ENCODE peak calls at places on chromosomes 16 and 17, in ten cellular contexts. V, F, I, Z, U, W, R, J, M and O are unnamed samples.

GRCh38 chr16:48451323-48451722 is 66.1 kb upstream of the SIAH1 start:
- DNase-seq in V (no peak), F (no peak), I (no peak), Z (no peak), U (no peak), W (no peak), R (no peak), J (no peak), M (no peak), O (no peak)

GRCh38 chr16:88289549-88290344 is 93.0 kb upstream of the ZNF469 start:
- DNase-seq in V (no peak), F (no peak), I (no peak), Z (no peak), U (peak), W (no peak), R (no peak), J (no peak), M (no peak), O (no peak)

GRCh38 chr17:46722662-46723285 is 95.7 kb downstream of the WNT3 start:
- DNase-seq in V (no peak), F (no peak), I (peak), Z (no peak), U (peak), W (no peak), R (no peak), J (no peak), M (no peak), O (no peak)

GRCh38 chr16:57045694-57046381 is 46.5 kb upstream of the CPNE2 start:
- DNase-seq in V (peak), F (no peak), I (peak), Z (no peak), U (peak), W (no peak), R (peak), J (peak), M (no peak), O (no peak)

GRCh38 chr16:79607587-79607986 is 7.0 kb upstream of the MAF start:
- DNase-seq in V (no peak), F (no peak), I (peak), Z (no peak), U (peak), W (no peak), R (peak), J (peak), M (peak), O (no peak)

GRCh38 chr16:69873783-69874182 is 77.4 kb upstream of the CLEC18A start:
- DNase-seq in V (no peak), F (no peak), I (no peak), Z (no peak), U (no peak), W (no peak), R (no peak), J (no peak), M (no peak), O (no peak)

GRCh38 chr17:75525806-75526554 is 483 bp downstream of the LLGL2 start:
- DNase-seq in V (no peak), F (no peak), I (no peak), Z (no peak), U (no peak), W (no peak), R (no peak), J (no peak), M (no peak), O (no peak)

GRCh38 chr16:89102777-89103073 is 9.1 kb downstream of the ACSF3 start:
- DNase-seq in V (no peak), F (no peak), I (no peak), Z (no peak), U (no peak), W (no peak), R (no peak), J (no peak), M (no peak), O (no peak)

GRCh38 chr17:77322534-77323412 is 182.0 kb downstream of the SEC14L1 start:
- DNase-seq in V (peak), F (no peak), I (peak), Z (no peak), U (peak), W (no peak), R (peak), J (peak), M (no peak), O (no peak)

GRCh38 chr16:11302977-11303376 is 21.8 kb upstream of the PRM1 start:
- DNase-seq in V (no peak), F (no peak), I (no peak), Z (no peak), U (no peak), W (peak), R (no peak), J (no peak), M (peak), O (no peak)

GRCh38 chr16:22388101-22388644 is 13.8 kb upstream of the CDR2 start:
- DNase-seq in V (no peak), F (no peak), I (no peak), Z (no peak), U (peak), W (no peak), R (no peak), J (no peak), M (no peak), O (no peak)

GRCh38 chr17:152860-153420 is 15.6 kb downstream of the SCGB1C2 start:
- DNase-seq in V (no peak), F (no peak), I (no peak), Z (no peak), U (no peak), W (no peak), R (no peak), J (no peak), M (no peak), O (no peak)

GRCh38 chr17:57530026-57530425 is 215.1 kb downstream of the CCDC182 start:
- DNase-seq in V (no peak), F (no peak), I (no peak), Z (no peak), U (no peak), W (no peak), R (no peak), J (no peak), M (no peak), O (no peak)

GRCh38 chr17:40453881-40454630 is 10.8 kb downstream of the IGFBP4 start:
- DNase-seq in V (no peak), F (no peak), I (peak), Z (no peak), U (no peak), W (no peak), R (peak), J (no peak), M (no peak), O (no peak)

GRCh38 chr17:43418441-43419374 is 19.9 kb downstream of the ARL4D start:
- DNase-seq in V (no peak), F (no peak), I (peak), Z (no peak), U (peak), W (peak), R (peak), J (peak), M (peak), O (no peak)

GRCh38 chr17:15892679-15893332 is 52.1 kb upstream of the ADORA2B start:
- DNase-seq in V (no peak), F (no peak), I (peak), Z (no peak), U (no peak), W (no peak), R (no peak), J (peak), M (no peak), O (no peak)

GRCh38 chr16:48367443-48368049 is 17.7 kb downstream of the SIAH1 start:
- DNase-seq in V (no peak), F (no peak), I (peak), Z (no peak), U (no peak), W (no peak), R (no peak), J (no peak), M (no peak), O (no peak)

GRCh38 chr17:78746263-78746948 is 35.7 kb downstream of the CYTH1 start:
- DNase-seq in V (no peak), F (no peak), I (no peak), Z (no peak), U (no peak), W (no peak), R (no peak), J (no peak), M (no peak), O (no peak)

GRCh38 chr16:12558641-12559040 is 245.0 kb downstream of the CPPED1 start:
- DNase-seq in V (no peak), F (no peak), I (no peak), Z (no peak), U (no peak), W (no peak), R (no peak), J (no peak), M (no peak), O (no peak)

GRCh38 chr17:48468299-48468698 is 38.3 kb upstream of the SKAP1 start:
- DNase-seq in V (no peak), F (no peak), I (no peak), Z (no peak), U (no peak), W (no peak), R (no peak), J (no peak), M (no peak), O (no peak)

GRCh38 chr16:62280556-62280955 is 244.3 kb upstream of the CDH8 start:
- DNase-seq in V (no peak), F (no peak), I (no peak), Z (no peak), U (no peak), W (no peak), R (no peak), J (no peak), M (no peak), O (no peak)

GRCh38 chr16:87742781-87743490 is 22.9 kb downstream of the KLHDC4 start:
- DNase-seq in V (no peak), F (no peak), I (no peak), Z (no peak), U (no peak), W (no peak), R (no peak), J (no peak), M (no peak), O (no peak)

GRCh38 chr17:7716901-7717755 is at the start of gene DNAH2:
- DNase-seq in V (no peak), F (peak), I (peak), Z (no peak), U (peak), W (peak), R (peak), J (peak), M (peak), O (peak)

GRCh38 chr17:64180089-64180488 is 50.1 kb upstream of the ERN1 start:
- DNase-seq in V (no peak), F (no peak), I (no peak), Z (no peak), U (peak), W (no peak), R (peak), J (no peak), M (no peak), O (no peak)

GRCh38 chr17:79836952-79837887 is 2.0 kb downstream of the CBX4 start:
- DNase-seq in V (peak), F (no peak), I (peak), Z (peak), U (peak), W (no peak), R (peak), J (peak), M (peak), O (no peak)

GRCh38 chr16:10988164-10988803 is 43.9 kb downstream of the CLEC16A start:
- DNase-seq in V (no peak), F (peak), I (no peak), Z (no peak), U (no peak), W (no peak), R (no peak), J (no peak), M (no peak), O (peak)

GRCh38 chr16:23941025-23941424 is 105.2 kb downstream of the PRKCB start:
- DNase-seq in V (no peak), F (no peak), I (no peak), Z (no peak), U (no peak), W (no peak), R (no peak), J (no peak), M (no peak), O (no peak)

GRCh38 chr17:40478486-40478885 is 22.9 kb downstream of the TNS4 start:
- DNase-seq in V (no peak), F (no peak), I (no peak), Z (no peak), U (no peak), W (no peak), R (no peak), J (no peak), M (no peak), O (no peak)

GRCh38 chr16:1458336-1458976 is 14.1 kb upstream of the CCDC154 start:
- DNase-seq in V (peak), F (peak), I (no peak), Z (no peak), U (peak), W (no peak), R (peak), J (no peak), M (no peak), O (no peak)

GRCh38 chr17:82297280-82297803 is 20.1 kb downstream of the CD7 start:
- DNase-seq in V (peak), F (peak), I (peak), Z (peak), U (peak), W (no peak), R (peak), J (peak), M (no peak), O (peak)

GRCh38 chr17:65154770-65155589 is 17.8 kb downstream of the RGS9 start:
- DNase-seq in V (peak), F (no peak), I (peak), Z (no peak), U (peak), W (no peak), R (no peak), J (peak), M (no peak), O (no peak)

GRCh38 chr16:27268376-27269299 is at the start of gene NSMCE1:
- DNase-seq in V (peak), F (peak), I (peak), Z (peak), U (peak), W (peak), R (peak), J (peak), M (peak), O (peak)

GRCh38 chr16:53841884-53842283 is 137.9 kb downstream of the FTO start:
- DNase-seq in V (no peak), F (no peak), I (no peak), Z (no peak), U (no peak), W (no peak), R (no peak), J (no peak), M (no peak), O (no peak)

GRCh38 chr17:28221751-28222414 is 97.1 kb upstream of the TMEM97 start:
- DNase-seq in V (no peak), F (no peak), I (peak), Z (no peak), U (peak), W (no peak), R (no peak), J (no peak), M (no peak), O (no peak)

GRCh38 chr16:55341681-55342080 is 17.7 kb downstream of the IRX6 start:
- DNase-seq in V (no peak), F (no peak), I (no peak), Z (no peak), U (no peak), W (no peak), R (no peak), J (no peak), M (no peak), O (no peak)

GRCh38 chr17:75625813-75626486 is 7.3 kb upstream of the SMIM5 start:
- DNase-seq in V (no peak), F (no peak), I (no peak), Z (no peak), U (peak), W (no peak), R (no peak), J (peak), M (no peak), O (no peak)

GRCh38 chr17:80545499-80545826 is 825 bp downstream of the RPTOR start:
- DNase-seq in V (no peak), F (peak), I (no peak), Z (no peak), U (peak), W (no peak), R (no peak), J (no peak), M (no peak), O (no peak)

GRCh38 chr17:46977348-46977747 is 1.7 kb downstream of the RPRML start:
- DNase-seq in V (no peak), F (no peak), I (peak), Z (no peak), U (peak), W (peak), R (no peak), J (peak), M (peak), O (no peak)

GRCh38 chr16:59552164-59552563 is 818.0 kb upstream of the GOT2 start:
- DNase-seq in V (no peak), F (no peak), I (no peak), Z (no peak), U (no peak), W (no peak), R (no peak), J (peak), M (no peak), O (no peak)